ENCODE peak calls at places on chromosome X, in nine cellular contexts. H, Y, P, C, X, Z, Q, G and F are unnamed samples.

GRCh38 chrX:130851569-130851968 is 51.4 kb downstream of the ENOX2 start:
- DNase-seq in Q (peak; percentile 26), X (no peak), Z (no peak), H (no peak), Y (no peak), G (no peak), P (no peak), C (no peak), F (no peak)

GRCh38 chrX:22399793-22400192 is 127.1 kb downstream of the CBLL2 start:
- DNase-seq in P (no peak), X (no peak), Q (peak; percentile 84), H (no peak), Z (no peak), C (no peak), Y (no peak), G (no peak), F (peak; percentile 10)

GRCh38 chrX:9626379-9626778 is 139.3 kb downstream of the GPR143 start:
- DNase-seq in X (no peak), P (no peak), C (no peak), Q (no peak), Y (no peak), Z (no peak), G (no peak), H (no peak), F (no peak)

GRCh38 chrX:83469551-83469950 is 38.5 kb upstream of the POU3F4 start:
- DNase-seq in X (no peak), H (no peak), Q (peak; percentile 5), Y (no peak), G (no peak), P (no peak), Z (peak; percentile 10), C (no peak), F (peak; percentile 0)

GRCh38 chrX:38214551-38214950 is 6.1 kb downstream of the SRPX start:
- DNase-seq in Y (no peak), C (no peak), Z (no peak), P (no peak), H (no peak), X (no peak), G (no peak), Q (peak; percentile 79), F (no peak)

GRCh38 chrX:56281789-56282188 is 49.6 kb downstream of the KLF8 start:
- DNase-seq in X (no peak), Z (no peak), Y (no peak), G (no peak), Q (peak; percentile 23), P (no peak), H (peak; percentile 31), C (no peak), F (peak; percentile 40)

GRCh38 chrX:46840946-46841740 is 4.3 kb downstream of the RP2 start:
- DNase-seq in G (no peak), Y (no peak), P (no peak), H (peak; percentile 70), C (no peak), X (no peak), Z (no peak), Q (peak; percentile 10), F (no peak)

GRCh38 chrX:142616636-142617035 is 409.1 kb upstream of the SPANXN4 start:
- DNase-seq in Q (no peak), Y (no peak), X (no peak), G (no peak), C (no peak), P (no peak), Z (no peak), H (no peak), F (no peak)

GRCh38 chrX:118286066-118286758 is 59.7 kb upstream of the WDR44 start:
- DNase-seq in X (no peak), Z (no peak), C (no peak), Y (no peak), G (no peak), H (peak; percentile 36), P (no peak), Q (no peak), F (peak; percentile 33)

GRCh38 chrX:39327255-39327654 is 526.0 kb downstream of the MID1IP1 start:
- DNase-seq in X (no peak), Z (no peak), C (no peak), Y (no peak), G (no peak), Q (no peak), H (no peak), P (no peak), F (no peak)

GRCh38 chrX:137565921-137566745 is at the start of gene ZIC3:
- DNase-seq in X (no peak), Y (no peak), G (no peak), H (peak; percentile 13), P (no peak), C (no peak), Z (peak; percentile 62), Q (peak; percentile 8), F (peak; percentile 17)

GRCh38 chrX:81202413-81202794 is 502 bp downstream of the SH3BGRL start:
- DNase-seq in Q (peak; percentile 32), X (no peak), G (no peak), H (peak; percentile 15), Z (no peak), Y (no peak), C (no peak), P (no peak), F (peak; percentile 8)

GRCh38 chrX:140034916-140035315 is 69.6 kb upstream of the CXorf66 start:
- DNase-seq in Z (no peak), P (no peak), H (no peak), Q (no peak), Y (no peak), G (no peak), C (no peak), X (no peak), F (peak; percentile 0)

GRCh38 chrX:45621356-45622041 is 420.8 kb upstream of the DIPK2B start:
- DNase-seq in H (peak; percentile 56), Q (peak; percentile 93), X (no peak), G (no peak), Y (no peak), C (no peak), P (no peak), Z (no peak), F (peak; percentile 53)

DNA sequence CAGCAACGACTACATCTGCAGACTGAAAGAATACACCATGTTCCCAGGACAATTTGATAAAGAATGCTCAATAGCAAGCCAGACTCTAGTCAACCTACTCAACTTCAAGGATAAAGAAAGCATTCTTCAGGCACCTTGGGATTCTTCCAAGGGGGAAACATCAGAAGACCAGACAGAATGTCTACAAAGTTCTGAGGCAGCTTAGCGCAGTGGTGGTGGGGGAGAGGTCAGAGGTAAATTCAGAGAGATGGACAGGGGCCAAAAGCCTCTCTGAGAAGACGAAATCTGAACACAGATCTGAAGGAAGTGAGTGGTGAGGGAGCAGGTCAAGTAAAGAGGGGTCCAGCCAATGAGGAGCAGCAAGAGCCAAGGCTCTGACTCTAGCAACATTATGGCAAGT is 27.6 kb upstream of the IRAK1 start:
- DNase-seq in Y (no peak), Q (no peak), G (no peak), X (no peak), Z (no peak), C (no peak), P (no peak), H (peak; percentile 64), F (peak; percentile 69)
- H3K4me3 ChIP-seq in Y (no peak overlapping the region), Q (no peak overlapping the region), G (no peak overlapping the region), X (no peak overlapping the region), Z (no peak overlapping the region), C (no peak overlapping the region), P (no peak overlapping the region), H (no peak overlapping the region), F (no peak overlapping the region)

DNA sequence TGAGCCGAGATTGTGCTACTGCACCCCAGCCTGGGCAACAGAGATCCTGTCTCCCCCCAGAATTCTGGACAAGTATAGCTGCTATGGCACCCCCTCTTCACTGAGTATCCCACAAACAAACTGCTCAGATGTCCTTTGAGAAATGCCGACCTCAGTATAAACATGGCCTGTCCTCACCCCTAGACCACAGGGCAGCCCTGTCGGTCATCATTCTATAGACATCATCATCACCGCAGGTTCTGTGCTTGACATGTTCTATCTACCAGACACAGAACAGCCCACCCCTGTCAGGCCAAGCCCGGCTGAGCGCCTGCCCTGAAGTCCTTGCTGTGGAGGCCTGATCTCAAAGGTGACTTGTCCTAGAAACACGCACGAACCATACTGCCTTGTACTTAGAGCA is 232.9 kb downstream of the DHRSX start:
- DNase-seq in C (no peak), Q (no peak), Z (no peak), P (no peak), G (no peak), H (no peak), X (no peak), Y (no peak), F (no peak)
- TF ChIP-seq CTCF in C (no peak), Q (no peak), Z (no peak), P (no peak), G (no peak), H (no peak), X (no peak), Y (no peak), F (no peak)

DNA sequence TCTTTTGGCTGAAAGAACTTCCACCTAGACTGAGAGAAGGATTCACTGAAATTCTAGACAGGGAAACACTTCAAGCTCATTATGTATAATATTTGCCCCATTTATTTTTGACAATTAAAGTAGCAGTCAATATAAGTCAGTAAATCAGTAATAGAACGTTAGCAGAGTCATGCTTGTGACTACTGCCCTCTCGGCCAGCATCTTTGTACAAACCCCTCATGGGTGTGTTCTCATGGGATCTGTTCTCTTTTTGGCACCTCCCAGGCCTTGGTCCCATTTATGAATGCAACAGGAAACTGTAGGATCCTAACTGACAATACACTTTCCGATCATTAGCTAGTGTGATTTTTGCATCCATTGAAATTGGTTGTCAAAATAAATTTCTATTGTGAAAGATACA is 2.9 kb downstream of the MSL3 start:
- DNase-seq in X (no peak), Y (no peak), G (no peak), Q (no peak), P (no peak), H (no peak), C (no peak), Z (no peak), F (no peak)
- H3K4me3 ChIP-seq in X (no peak overlapping the region), Y (no peak overlapping the region), G (peak overlapping the region; percentile 58), Q (no peak overlapping the region), P (no peak overlapping the region), H (no peak overlapping the region), C (no peak overlapping the region), Z (no peak overlapping the region), F (peak overlapping the region; percentile 85)

GRCh38 chrX:153969125-153969903 is 2.3 kb downstream of the HCFC1 start:
- DNase-seq in Z (no peak), H (no peak), Q (no peak), P (no peak), G (no peak), X (no peak), C (no peak), Y (no peak), F (no peak)
- TF ChIP-seq CTCF in Z (no peak), H (no peak), Q (no peak), P (peak; percentile 4), G (no peak), X (no peak), C (no peak), Y (no peak), F (no peak)

DNA sequence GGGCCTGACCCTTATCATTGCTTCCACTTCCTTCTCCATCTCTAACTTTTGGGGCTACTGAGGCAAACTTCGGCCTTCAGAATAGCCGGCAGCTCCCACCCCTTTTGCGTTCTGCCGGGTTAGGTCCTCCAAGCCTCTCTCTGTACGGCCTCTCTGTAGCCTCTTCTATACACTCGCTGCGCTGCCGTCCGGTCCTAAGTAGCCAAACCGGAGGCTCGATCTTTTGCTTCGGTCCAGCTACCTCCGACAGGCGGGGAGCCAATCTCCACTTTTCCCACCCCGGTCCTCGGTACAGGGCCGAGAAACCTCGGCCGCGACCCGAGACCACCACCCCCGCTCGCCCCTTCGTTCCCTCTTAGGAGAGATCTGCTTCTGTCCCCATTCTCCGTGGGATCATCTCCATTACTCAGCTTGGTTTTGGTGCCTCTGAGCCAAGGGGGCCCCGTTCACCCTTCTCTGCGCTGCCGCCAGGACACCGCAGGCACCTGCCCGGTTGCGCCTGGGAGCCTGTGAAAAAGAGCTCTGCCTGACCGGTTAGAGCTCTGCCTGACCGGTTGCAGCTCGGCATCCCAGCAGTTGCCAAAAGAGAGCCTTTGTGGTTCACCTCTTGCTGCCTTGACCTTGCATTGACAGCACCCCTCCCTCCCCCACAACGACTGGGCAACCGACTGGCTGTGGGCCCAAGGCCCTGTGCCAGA is 1.0 kb upstream of the HTR2C start:
- DNase-seq in Q (no peak), Y (no peak), P (no peak), G (no peak), C (no peak), Z (no peak), X (no peak), H (no peak), F (no peak)
- H3K4me3 ChIP-seq in Q (no peak overlapping the region), Y (no peak overlapping the region), P (no peak overlapping the region), G (no peak overlapping the region), C (no peak overlapping the region), Z (no peak overlapping the region), X (no peak overlapping the region), H (no peak overlapping the region), F (no peak overlapping the region)